ENCODE peak calls at places on chromosomes 12 and 14, in four cellular contexts. One of them, this sample, is unnamed.

GRCh38 chr12:120231316-120232011 is 30.6 kb upstream of the RPLP0 start:
- DNase-seq in ovary: no peak
- DNase-seq in RWPE2: peak
- DNase-seq in IMR-90: peak
- DNase-seq in this sample: no peak

GRCh38 chr12:49055978-49056754 is 4.4 kb downstream of the KMT2D start:
- DNase-seq in ovary: no peak
- DNase-seq in RWPE2: no peak
- DNase-seq in IMR-90: peak
- DNase-seq in this sample: no peak

GRCh38 chr12:10196210-10196609 is 16.5 kb upstream of the GABARAPL1 start:
- DNase-seq in RWPE2: no peak
- DNase-seq in ovary: no peak
- DNase-seq in IMR-90: no peak
- DNase-seq in this sample: no peak

GRCh38 chr12:54588110-54588831 is at the start of gene PPP1R1A:
- DNase-seq in ovary: peak
- DNase-seq in RWPE2: no peak
- DNase-seq in IMR-90: no peak
- DNase-seq in this sample: no peak

GRCh38 chr12:124506145-124506831 is 61.1 kb downstream of the NCOR2 start:
- DNase-seq in RWPE2: no peak
- DNase-seq in IMR-90: no peak
- DNase-seq in ovary: peak
- DNase-seq in this sample: no peak

GRCh38 chr12:28540324-28540714 is 350.1 kb downstream of the CCDC91 start:
- DNase-seq in ovary: no peak
- DNase-seq in RWPE2: no peak
- DNase-seq in IMR-90: no peak
- DNase-seq in this sample: no peak

GRCh38 chr12:114799574-114800487 is 115.9 kb upstream of the TBX3 start:
- DNase-seq in IMR-90: peak
- DNase-seq in ovary: peak
- DNase-seq in RWPE2: no peak
- DNase-seq in this sample: no peak

GRCh38 chr14:74516451-74517155 is 23.0 kb downstream of the ISCA2 start:
- DNase-seq in ovary: peak
- DNase-seq in IMR-90: peak
- DNase-seq in RWPE2: no peak
- DNase-seq in this sample: peak

GRCh38 chr12:116542345-116542950 is 16.7 kb upstream of the MAP1LC3B2 start:
- DNase-seq in IMR-90: no peak
- DNase-seq in RWPE2: no peak
- DNase-seq in ovary: no peak
- DNase-seq in this sample: no peak

GRCh38 chr14:80699861-80700260 is 241.7 kb downstream of the CEP128 start:
- DNase-seq in ovary: no peak
- DNase-seq in IMR-90: no peak
- DNase-seq in RWPE2: no peak
- DNase-seq in this sample: no peak

GRCh38 chr12:120234643-120235368 is 30.7 kb downstream of the PXN start:
- DNase-seq in ovary: no peak
- DNase-seq in RWPE2: no peak
- DNase-seq in IMR-90: peak
- DNase-seq in this sample: peak

GRCh38 chr12:54439521-54440255 is 20.6 kb upstream of the ITGA5 start:
- DNase-seq in IMR-90: peak
- DNase-seq in ovary: no peak
- DNase-seq in RWPE2: no peak
- DNase-seq in this sample: no peak

GRCh38 chr14:104747876-104748275 is 5.1 kb upstream of the SIVA1 start:
- DNase-seq in ovary: no peak
- DNase-seq in IMR-90: no peak
- DNase-seq in RWPE2: no peak
- DNase-seq in this sample: no peak

DNA sequence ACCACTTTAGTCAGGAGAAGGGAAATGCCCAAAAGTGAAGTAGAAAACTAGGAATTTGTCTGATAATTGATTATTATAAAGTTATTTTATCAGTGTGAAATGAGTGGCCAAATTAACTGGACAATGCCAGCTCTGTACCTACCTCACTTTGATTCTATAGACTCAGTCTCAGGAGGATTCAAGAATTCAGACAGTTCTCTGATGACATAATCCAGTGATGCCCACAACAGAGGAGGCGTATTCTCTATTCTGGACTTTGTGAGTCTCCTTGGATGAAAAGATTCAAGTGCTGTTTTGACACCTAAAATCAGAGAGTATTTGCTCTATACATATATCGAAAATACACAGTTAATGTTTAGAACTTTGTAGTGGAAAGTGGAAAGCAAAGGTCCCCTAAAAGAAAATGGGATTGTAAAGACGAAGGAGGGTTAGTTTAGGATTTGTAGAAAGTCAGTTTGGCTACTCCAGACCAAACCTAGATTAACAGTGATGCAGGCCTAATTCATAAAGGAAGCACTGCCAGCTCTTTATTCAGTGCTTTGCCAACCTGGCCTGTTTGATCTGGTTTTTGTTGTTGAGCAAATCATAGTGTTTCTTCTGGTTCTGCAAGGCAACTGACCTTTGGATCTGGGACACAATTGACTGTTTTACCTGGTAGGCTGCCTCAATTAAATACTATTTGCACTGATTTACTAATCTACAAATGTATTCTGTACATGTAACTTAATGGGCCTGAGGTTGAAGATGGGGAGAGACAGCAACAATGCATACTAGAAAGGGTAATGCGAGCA is 67.4 kb downstream of the DAD1 start:
- DNase-seq in ovary: no peak
- DNase-seq in RWPE2: no peak
- DNase-seq in IMR-90: no peak
- DNase-seq in this sample: no peak
- H3K27ac ChIP-seq in ovary: no peak
- H3K27ac ChIP-seq in RWPE2: no peak
- H3K27ac ChIP-seq in IMR-90: no peak
- H3K27ac ChIP-seq in this sample: no peak

DNA sequence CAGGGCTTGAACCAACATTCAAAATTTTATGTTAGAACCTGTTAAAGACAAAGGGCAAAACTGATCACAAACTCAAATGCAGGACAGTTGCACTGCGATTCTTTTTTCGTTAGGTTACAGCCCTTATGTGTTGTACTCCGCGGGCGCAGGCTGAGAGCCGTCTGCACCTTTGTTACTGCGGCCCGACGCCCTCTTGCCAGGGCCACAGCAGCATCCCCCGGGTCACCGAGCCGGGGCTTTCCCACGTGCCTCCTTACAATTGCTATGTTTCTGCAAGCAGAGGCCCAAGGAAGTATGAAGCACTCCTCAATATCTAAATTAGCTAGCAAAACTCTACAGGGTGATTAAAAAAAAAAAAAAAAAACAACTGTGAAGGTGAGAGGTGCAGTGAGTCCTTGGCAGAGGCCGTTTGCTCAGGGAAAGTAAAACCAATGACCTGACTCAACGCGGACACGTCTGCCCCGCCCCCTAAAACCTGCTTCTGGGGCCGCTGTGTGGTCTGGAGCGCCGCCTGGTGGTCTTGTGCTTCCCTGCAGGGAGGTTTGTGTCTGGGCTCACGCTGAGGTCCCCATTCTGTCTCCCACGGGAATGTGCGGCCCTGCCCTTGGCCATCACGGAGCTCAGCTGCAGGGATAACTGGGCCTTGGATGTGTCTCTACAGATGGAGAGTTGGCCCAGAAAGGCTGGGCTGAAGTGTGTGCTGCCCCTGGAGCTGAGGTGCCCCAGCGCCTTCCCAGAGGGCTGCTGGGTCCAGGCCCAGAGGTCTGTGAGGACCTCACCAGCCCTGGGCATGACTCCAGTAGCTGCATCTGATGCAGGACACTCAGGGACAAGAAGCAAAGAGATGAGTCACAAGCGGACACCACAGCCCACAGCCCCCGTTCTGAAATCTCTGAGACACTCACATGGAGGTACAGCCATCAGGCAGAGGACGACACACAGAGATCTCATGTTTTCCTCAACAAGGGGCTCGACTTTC is 418.5 kb downstream of the TMEM121 start:
- DNase-seq in RWPE2: no peak
- DNase-seq in IMR-90: no peak
- DNase-seq in ovary: peak
- DNase-seq in this sample: no peak
- TF ChIP-seq CTCF in RWPE2: peak
- TF ChIP-seq CTCF in IMR-90: no peak
- TF ChIP-seq CTCF in ovary: no peak
- TF ChIP-seq CTCF in this sample: peak

GRCh38 chr12:51023625-51024395 is 2.4 kb downstream of the SLC11A2 start:
- DNase-seq in IMR-90: peak
- DNase-seq in ovary: no peak
- DNase-seq in RWPE2: no peak
- DNase-seq in this sample: no peak
- H3K4me3 ChIP-seq in IMR-90: peak
- H3K4me3 ChIP-seq in ovary: peak
- H3K4me3 ChIP-seq in RWPE2: peak
- H3K4me3 ChIP-seq in this sample: peak

GRCh38 chr12:8956073-8956472 is 6.6 kb upstream of the M6PR start:
- DNase-seq in IMR-90: no peak
- DNase-seq in ovary: no peak
- DNase-seq in RWPE2: no peak
- DNase-seq in this sample: no peak

GRCh38 chr12:8950702-8951478 is 1.4 kb upstream of the M6PR start:
- DNase-seq in ovary: no peak
- DNase-seq in RWPE2: no peak
- DNase-seq in IMR-90: no peak
- DNase-seq in this sample: no peak

GRCh38 chr12:8956772-8957171 is 7.3 kb upstream of the M6PR start:
- DNase-seq in ovary: no peak
- DNase-seq in IMR-90: no peak
- DNase-seq in RWPE2: no peak
- DNase-seq in this sample: no peak

GRCh38 chr12:8951744-8952143 is 2.3 kb upstream of the M6PR start:
- DNase-seq in RWPE2: no peak
- DNase-seq in IMR-90: no peak
- DNase-seq in ovary: no peak
- DNase-seq in this sample: no peak

GRCh38 chr12:8953773-8954402 is 4.4 kb upstream of the M6PR start:
- DNase-seq in RWPE2: no peak
- DNase-seq in IMR-90: no peak
- DNase-seq in ovary: no peak
- DNase-seq in this sample: no peak
- H3K27ac ChIP-seq in RWPE2: no peak
- H3K27ac ChIP-seq in IMR-90: no peak
- H3K27ac ChIP-seq in ovary: no peak
- H3K27ac ChIP-seq in this sample: no peak

DNA sequence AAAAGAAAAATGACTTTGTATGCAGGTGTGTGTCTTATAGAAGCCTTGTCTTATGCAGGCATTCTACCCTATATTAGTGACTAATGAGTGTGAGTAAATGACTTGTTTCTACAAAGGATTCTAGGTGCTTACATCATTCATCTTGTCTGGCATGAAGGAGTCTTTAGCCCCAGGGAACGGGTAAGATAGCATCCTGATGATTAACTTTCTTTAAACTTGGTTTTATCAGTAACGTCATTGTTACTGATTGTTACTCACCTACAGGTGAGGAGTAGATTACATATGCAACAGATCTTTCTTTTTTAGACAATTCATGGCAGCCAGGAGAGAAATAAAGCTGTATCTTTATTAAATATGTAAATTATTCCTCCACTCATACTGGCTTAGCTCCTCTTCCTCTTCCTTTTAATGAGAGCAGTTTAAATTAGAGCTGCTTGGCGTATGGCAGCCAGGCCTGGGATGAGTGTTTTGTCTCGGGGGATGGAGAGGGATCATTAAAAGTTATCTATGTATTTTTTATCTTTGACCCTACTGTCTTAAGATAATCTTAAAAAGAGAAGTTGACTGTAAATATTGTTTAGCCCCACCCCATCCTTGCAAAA is 57.2 kb upstream of the ATP2A2 start:
- DNase-seq in IMR-90: peak
- DNase-seq in ovary: no peak
- DNase-seq in RWPE2: no peak
- DNase-seq in this sample: no peak
- TF ChIP-seq CTCF in IMR-90: no peak
- TF ChIP-seq CTCF in ovary: no peak
- TF ChIP-seq CTCF in RWPE2: no peak
- TF ChIP-seq CTCF in this sample: no peak

DNA sequence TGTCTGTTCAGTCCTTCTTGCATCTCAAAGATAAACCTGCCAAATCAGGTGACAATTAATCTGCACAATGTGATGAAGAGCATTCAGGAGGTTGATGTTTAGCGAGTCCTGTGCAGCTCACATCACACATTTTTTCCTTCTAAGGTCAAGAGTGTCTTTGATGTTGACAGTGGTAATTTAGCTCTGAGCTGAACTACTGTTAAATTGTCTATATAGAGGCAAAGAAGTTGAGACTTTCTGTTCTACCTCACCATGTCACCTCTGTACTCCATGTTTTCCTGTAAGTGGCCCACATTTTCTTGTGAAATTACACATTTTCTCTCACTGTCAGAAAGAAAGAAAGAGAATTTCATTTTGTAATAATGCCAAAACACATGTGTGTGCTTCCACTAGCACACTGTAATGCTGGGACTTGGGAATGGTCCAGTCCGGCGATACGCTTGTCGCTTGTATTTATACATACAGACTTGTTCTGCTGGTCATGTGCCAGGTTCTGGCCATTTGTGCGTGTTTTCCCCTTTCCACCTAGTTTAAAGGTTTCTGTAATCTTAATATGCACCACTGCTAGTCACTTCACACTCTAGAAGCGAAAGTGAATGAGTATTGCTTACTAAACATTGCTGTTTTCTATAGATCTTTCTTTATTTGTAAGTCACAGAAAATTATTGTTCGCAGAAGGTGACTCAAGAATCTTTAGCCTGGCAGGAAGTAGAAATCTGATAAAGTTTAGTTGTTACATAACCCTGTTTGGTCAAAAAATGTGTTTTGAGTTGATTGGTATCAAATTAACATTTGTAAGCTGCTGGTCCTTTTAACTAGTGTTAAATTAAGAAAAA is 328.9 kb downstream of the TMTC2 start:
- DNase-seq in IMR-90: no peak
- DNase-seq in ovary: peak
- DNase-seq in RWPE2: no peak
- DNase-seq in this sample: no peak
- H3K4me3 ChIP-seq in IMR-90: peak
- H3K4me3 ChIP-seq in ovary: peak
- H3K4me3 ChIP-seq in RWPE2: no peak
- H3K4me3 ChIP-seq in this sample: peak

DNA sequence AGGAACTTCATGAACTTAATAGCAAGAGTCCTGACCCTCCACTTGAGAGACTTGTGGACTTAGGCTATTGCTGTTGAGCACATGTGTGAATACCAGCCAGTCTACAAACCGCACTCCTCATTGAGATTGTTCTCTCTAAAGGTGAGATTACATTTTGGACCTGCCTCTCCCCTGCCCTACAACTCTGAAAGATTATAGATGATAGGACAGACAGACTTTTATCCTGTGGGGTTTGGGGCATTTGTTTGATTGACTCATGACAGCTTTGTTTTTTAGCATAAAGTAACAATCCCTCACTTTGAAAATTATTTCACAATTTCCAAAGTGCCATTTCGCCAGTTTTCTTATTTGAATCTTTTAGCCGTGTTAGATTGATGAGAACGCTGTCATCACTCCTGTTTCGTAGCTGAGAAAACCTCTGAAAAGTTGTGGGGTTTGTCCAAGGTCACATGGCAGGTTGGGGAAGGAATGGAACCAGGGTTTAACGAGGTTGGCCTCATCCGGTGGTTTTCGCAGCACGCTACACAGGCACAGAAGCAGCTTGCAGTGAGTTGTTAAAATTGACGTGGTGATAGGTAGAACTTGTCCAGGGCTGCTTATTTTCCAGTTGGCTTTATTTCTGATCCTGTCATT is 836 bp downstream of the EVL start:
- DNase-seq in RWPE2: no peak
- DNase-seq in IMR-90: no peak
- DNase-seq in ovary: no peak
- DNase-seq in this sample: no peak
- H3K27ac ChIP-seq in RWPE2: no peak
- H3K27ac ChIP-seq in IMR-90: no peak
- H3K27ac ChIP-seq in ovary: no peak
- H3K27ac ChIP-seq in this sample: no peak